ENCODE peak calls at places on chromosomes 7 and 10, in ten cellular contexts. J is fibroblast of mammary gland; B is neural progenitor cell; Q is fibroblast of villous mesenchyme; C is WERI-Rb-1; A is CD8-positive, alpha-beta T cell; Z is brain microvascular endothelial cell; U is MM.1S; K is HCT116; S is H1. L is an unnamed sample.

GRCh38 chr7:108109216-108109908 is 20.8 kb downstream of the LAMB4 start:
- DNase-seq in Z (no peak), U (peak; percentile 72), K (peak; percentile 21), J (peak; percentile 28), Q (no peak), C (peak; percentile 33), B (peak; percentile 43), S (no peak), A (no peak), L (peak; percentile 36)

GRCh38 chr10:49394933-49395740 is 752 bp downstream of the DRGX start:
- DNase-seq in J (no peak), K (no peak), A (no peak), Q (no peak), Z (no peak), B (peak; percentile 51), S (peak; percentile 78), C (no peak), U (no peak), L (no peak)

GRCh38 chr7:47502240-47502877 is 79.6 kb downstream of the TNS3 start:
- DNase-seq in S (no peak), Z (no peak), B (no peak), A (no peak), J (no peak), U (no peak), K (no peak), Q (peak; percentile 58), C (no peak), L (peak; percentile 65)

GRCh38 chr7:151459726-151460473 is 20.0 kb upstream of the CRYGN start:
- DNase-seq in K (peak; percentile 57), U (no peak), C (peak; percentile 54), Z (peak; percentile 76), S (peak; percentile 67), J (peak; percentile 88), Q (peak; percentile 100), B (peak; percentile 57), A (no peak), L (peak; percentile 92)

GRCh38 chr10:26052326-26052725 is 118.3 kb downstream of the MYO3A start:
- DNase-seq in U (no peak), Q (no peak), J (no peak), K (no peak), Z (no peak), S (no peak), C (no peak), A (no peak), B (no peak), L (no peak)

GRCh38 chr7:46739378-46740234 is 818.5 kb upstream of the IGFBP3 start:
- DNase-seq in S (no peak), J (no peak), Q (no peak), U (no peak), A (no peak), K (no peak), Z (no peak), B (no peak), C (no peak), L (no peak)

GRCh38 chr7:69412331-69413146 is 185.7 kb upstream of the AUTS2 start:
- DNase-seq in B (no peak), A (no peak), Z (peak; percentile 7), S (no peak), Q (peak; percentile 6), C (no peak), U (no peak), J (peak; percentile 51), K (no peak), L (peak; percentile 10)

GRCh38 chr7:39650676-39651075 is 27.3 kb downstream of the RALA start:
- DNase-seq in B (no peak), A (no peak), K (no peak), Z (peak; percentile 64), C (no peak), U (no peak), Q (peak; percentile 42), J (peak; percentile 94), S (no peak), L (peak; percentile 60)

GRCh38 chr7:16317406-16317805 is 103.9 kb downstream of the CRPPA start:
- DNase-seq in Z (no peak), A (no peak), U (no peak), Q (no peak), S (no peak), C (no peak), J (no peak), B (no peak), K (no peak), L (no peak)

GRCh38 chr7:74284781-74285259 is 4.4 kb upstream of the CLIP2 start:
- DNase-seq in U (no peak), A (no peak), C (peak; percentile 36), Z (no peak), J (no peak), K (no peak), S (no peak), B (peak; percentile 74), Q (no peak), L (peak; percentile 41)

GRCh38 chr10:29648983-29649268 is 14.2 kb upstream of the SVIL start:
- DNase-seq in Z (peak; percentile 77), K (no peak), Q (peak; percentile 80), U (no peak), C (no peak), S (no peak), J (peak; percentile 88), A (no peak), B (no peak), L (peak; percentile 60)

DNA sequence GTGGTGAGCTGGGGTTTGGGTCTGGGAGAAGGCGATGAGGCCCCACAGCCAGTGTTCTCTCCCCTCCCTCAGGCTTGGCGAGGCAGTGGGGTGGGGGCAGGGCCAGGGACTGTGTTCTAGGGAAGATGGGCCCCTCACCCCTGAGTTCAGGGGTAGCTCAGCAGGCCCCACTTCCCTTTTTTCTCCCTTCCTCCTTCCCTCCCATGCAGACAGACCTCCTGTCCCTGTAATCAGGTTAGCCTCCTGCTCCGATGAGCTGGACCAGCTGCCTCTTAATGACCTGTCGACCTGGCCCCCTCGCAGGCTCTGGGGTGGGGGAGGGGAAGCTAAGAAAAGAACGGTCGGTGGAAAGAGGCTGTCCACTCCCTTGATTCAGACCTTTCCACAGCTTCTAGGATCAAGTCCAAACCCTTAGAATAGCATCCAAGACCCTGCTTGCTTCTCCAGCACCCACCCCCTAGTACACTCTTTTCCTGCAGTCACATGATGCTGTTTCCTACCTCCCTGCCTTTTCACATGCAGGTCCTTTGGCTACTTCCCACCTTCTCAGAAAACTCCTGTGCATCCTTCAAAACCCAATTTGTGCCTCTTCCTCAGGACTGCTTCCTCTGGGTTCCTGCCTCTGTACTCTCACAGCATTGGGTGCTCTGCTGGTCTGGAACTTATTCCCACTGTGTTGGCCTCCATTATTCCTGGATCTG is 64.1 kb downstream of the ZMIZ1 start:
- DNase-seq in J (no peak), S (no peak), K (no peak), B (peak; percentile 61), U (no peak), Q (no peak), Z (no peak), C (peak; percentile 84), A (no peak), L (no peak)
- H3K4me3 ChIP-seq in J (no peak overlapping the region), S (no peak overlapping the region), K (no peak overlapping the region), B (no peak overlapping the region), U (no peak overlapping the region), Q (no peak overlapping the region), Z (no peak overlapping the region), C (no peak overlapping the region), A (no peak overlapping the region), L (no peak overlapping the region)

DNA sequence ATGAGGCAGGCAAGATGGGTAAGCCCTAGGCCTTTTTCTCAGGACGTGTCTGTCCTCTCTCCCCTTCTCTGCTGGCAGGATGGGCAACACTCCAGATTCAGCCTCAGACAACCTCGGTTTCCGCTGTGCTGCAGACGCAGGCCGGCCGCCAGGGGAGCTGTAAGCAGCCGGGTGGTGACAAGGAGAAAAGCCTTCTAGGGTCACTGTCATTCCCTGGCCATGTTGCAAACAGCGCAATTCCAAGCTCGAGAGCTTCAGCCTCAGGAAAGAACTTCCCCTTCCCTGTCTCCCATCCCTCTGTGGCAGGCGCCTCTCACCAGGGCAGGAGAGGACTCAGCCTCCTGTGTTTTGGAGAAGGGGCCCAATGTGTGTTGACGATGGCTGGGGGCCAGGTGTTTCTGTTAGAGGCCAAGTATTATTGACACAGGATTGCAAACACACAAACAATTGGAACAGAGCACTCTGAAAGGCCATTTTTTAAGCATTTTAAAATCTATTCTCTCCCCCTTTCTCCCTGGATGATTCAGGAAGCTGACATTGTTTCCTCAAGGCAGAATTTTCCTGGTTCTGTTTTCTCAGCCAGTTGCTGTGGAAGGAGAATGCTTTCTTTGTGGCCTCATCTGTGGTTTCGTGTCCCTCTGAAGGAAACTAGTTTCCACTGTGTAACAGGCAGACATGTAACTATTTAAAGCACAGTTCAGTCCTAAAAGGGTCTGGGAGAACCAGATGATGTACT is 13.1 kb downstream of the PHKG1 start:
- DNase-seq in Z (peak; percentile 62), J (peak; percentile 71), A (no peak), S (peak; percentile 56), C (no peak), Q (peak; percentile 73), K (no peak), U (no peak), B (no peak), L (peak; percentile 88)
- TF ChIP-seq CTCF in Z (peak; percentile 76), J (peak; percentile 68), A (no peak), S (peak; percentile 57), C (peak; percentile 54), Q (peak; percentile 60), K (no peak), U (no peak), B (peak; percentile 7), L (peak; percentile 95)

DNA sequence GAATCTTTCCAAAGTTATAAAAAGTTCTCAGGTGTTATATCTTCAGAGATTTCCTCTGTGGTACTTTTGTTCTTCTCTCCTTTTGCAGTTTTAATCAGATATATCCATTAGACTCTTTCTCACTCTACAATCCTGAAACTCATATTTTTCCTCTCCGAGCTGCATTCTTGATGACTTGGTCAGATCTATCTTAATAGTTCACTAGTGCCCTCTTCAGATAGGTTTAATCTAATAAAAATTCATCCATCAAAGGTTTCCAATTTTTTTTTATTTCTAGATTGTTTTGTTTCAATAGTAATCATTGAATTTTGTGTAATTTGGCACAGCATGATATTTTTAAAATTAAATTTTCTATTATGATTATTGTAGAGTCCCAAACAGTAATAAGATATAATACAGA is 21.8 kb upstream of the DGKB start:
- DNase-seq in A (no peak), U (no peak), B (no peak), Q (no peak), J (peak; percentile 23), C (no peak), Z (no peak), S (no peak), K (no peak), L (peak; percentile 47)
- H3K4me3 ChIP-seq in A (no peak overlapping the region), U (no peak overlapping the region), B (no peak overlapping the region), Q (no peak overlapping the region), J (no peak overlapping the region), C (no peak overlapping the region), Z (no peak overlapping the region), S (no peak overlapping the region), K (no peak overlapping the region), L (no peak overlapping the region)

DNA sequence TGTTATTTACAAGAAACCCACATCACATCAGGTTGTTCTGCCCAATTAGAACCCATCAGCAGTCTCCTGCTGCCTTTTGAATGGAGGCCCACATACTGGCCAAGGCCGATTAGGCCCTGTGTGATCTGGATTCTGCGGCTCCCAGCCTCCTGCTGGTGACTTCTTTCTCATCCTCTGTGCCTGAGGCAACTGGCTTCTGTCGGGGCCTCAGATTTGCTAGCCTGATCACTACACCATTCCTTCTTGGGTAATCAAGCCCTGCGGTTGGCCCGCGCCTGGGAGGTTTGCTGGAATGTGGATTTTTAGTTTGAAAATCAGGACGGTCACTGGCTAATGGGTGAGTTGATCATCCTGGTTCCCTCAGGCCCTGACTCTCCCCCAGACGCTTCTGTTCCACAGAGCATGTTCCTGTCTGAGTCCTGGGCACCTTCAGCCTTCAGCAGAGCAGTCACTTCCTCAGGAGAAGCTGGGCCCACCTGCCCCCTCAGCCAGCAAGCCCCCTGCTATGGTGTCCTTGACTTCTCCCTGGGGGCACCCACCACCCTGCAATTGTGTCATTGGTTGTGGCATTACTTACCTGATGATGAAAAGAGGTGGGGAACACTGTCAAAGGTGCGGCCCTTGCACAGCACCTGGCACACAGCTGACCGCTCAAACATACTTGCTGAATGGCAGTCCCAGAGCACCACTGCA is 207.6 kb downstream of the PHTF2 start:
- DNase-seq in K (no peak), A (no peak), C (no peak), Z (no peak), Q (no peak), U (no peak), B (peak; percentile 30), J (no peak), S (no peak), L (peak; percentile 3)
- TF ChIP-seq CTCF in K (no peak), A (no peak), C (no peak), Z (peak; percentile 15), Q (no peak), U (no peak), B (no peak), J (no peak), S (no peak), L (no peak)